ENCODE peak calls at places on chromosome 15, in seven cellular contexts. R, K, A, O, V, U and B are unnamed samples.

GRCh38 chr15:58490405-58491150 is 58.8 kb downstream of the LIPC start:
- DNase-seq in R (peak; percentile 55), U (no peak), V (no peak), A (no peak), O (no peak), K (peak; percentile 72), B (no peak)

GRCh38 chr15:60933914-60934885 is 294.9 kb downstream of the RORA start:
- DNase-seq in O (no peak), A (no peak), V (no peak), R (no peak), K (peak; percentile 20), U (peak; percentile 16), B (peak; percentile 32)

GRCh38 chr15:48645558-48646330 is at the start of gene FBN1:
- DNase-seq in O (no peak), K (peak; percentile 91), V (peak; percentile 82), A (peak; percentile 95), U (peak; percentile 40), R (peak; percentile 84), B (peak; percentile 88)

GRCh38 chr15:101024709-101025108 is 105.6 kb downstream of the LRRK1 start:
- DNase-seq in O (no peak), U (no peak), K (no peak), R (no peak), V (no peak), A (peak; percentile 66), B (no peak)

GRCh38 chr15:73284073-73284472 is 84.7 kb downstream of the HCN4 start:
- DNase-seq in R (no peak), A (no peak), O (no peak), U (no peak), V (no peak), K (no peak), B (no peak)

GRCh38 chr15:42036112-42036905 is 15.5 kb upstream of the PLA2G4E start:
- DNase-seq in U (no peak), A (no peak), O (no peak), K (no peak), V (no peak), R (no peak), B (no peak)

GRCh38 chr15:74383695-74384565 is 16.5 kb upstream of the CYP11A1 start:
- DNase-seq in K (peak; percentile 99), A (no peak), O (peak; percentile 28), U (no peak), R (no peak), V (no peak), B (peak; percentile 84)

GRCh38 chr15:65819563-65819960 is 27.5 kb upstream of the DENND4A start:
- DNase-seq in V (no peak), A (no peak), O (no peak), K (no peak), U (no peak), R (no peak), B (peak; percentile 71)

GRCh38 chr15:89772933-89773583 is 3.1 kb upstream of the MESP2 start:
- DNase-seq in R (no peak), V (no peak), O (no peak), A (peak; percentile 54), U (peak; percentile 33), K (no peak), B (peak; percentile 40)